ENCODE peak calls at places on chromosomes 2 and 18, in nine cellular contexts. A, Y, I, X, D, Q, B, S and N are unnamed samples.

GRCh38 chr2:3432693-3433338 is 53.3 kb downstream of the TRAPPC12 start:
- DNase-seq in A (no peak), Y (no peak), I (no peak), X (no peak), D (no peak), Q (no peak), B (no peak), S (no peak), N (no peak)

GRCh38 chr2:110991951-110992350 is 128.8 kb upstream of the BCL2L11 start:
- DNase-seq in A (no peak), Y (no peak), I (no peak), X (no peak), D (no peak), Q (no peak), B (no peak), S (no peak), N (no peak)

GRCh38 chr18:27604583-27604982 is 419.5 kb upstream of the CHST9 start:
- DNase-seq in A (peak), Y (peak), I (peak), X (no peak), D (no peak), Q (no peak), B (no peak), S (no peak), N (no peak)

GRCh38 chr2:168773719-168774521 is 28.5 kb upstream of the NOSTRIN start:
- DNase-seq in A (peak), Y (peak), I (peak), X (peak), D (no peak), Q (no peak), B (peak), S (peak), N (peak)

GRCh38 chr2:25685030-25685429 is 11.7 kb upstream of the DTNB start:
- DNase-seq in A (no peak), Y (no peak), I (no peak), X (no peak), D (no peak), Q (no peak), B (no peak), S (no peak), N (peak)

GRCh38 chr2:100840519-100840918 is 20.6 kb downstream of the NPAS2 start:
- DNase-seq in A (peak), Y (no peak), I (no peak), X (no peak), D (no peak), Q (no peak), B (no peak), S (no peak), N (no peak)

GRCh38 chr2:88698498-88699233 is 7.2 kb downstream of the RPIA start:
- DNase-seq in A (no peak), Y (no peak), I (no peak), X (no peak), D (no peak), Q (no peak), B (no peak), S (no peak), N (no peak)

GRCh38 chr18:6857305-6857704 is 127.8 kb downstream of the ARHGAP28 start:
- DNase-seq in A (no peak), Y (no peak), I (no peak), X (no peak), D (no peak), Q (no peak), B (no peak), S (no peak), N (no peak)

GRCh38 chr2:208064220-208064951 is 39.1 kb upstream of the PLEKHM3 start:
- DNase-seq in A (peak), Y (peak), I (no peak), X (no peak), D (no peak), Q (no peak), B (no peak), S (no peak), N (no peak)

GRCh38 chr2:30448308-30448707 is 1.3 kb downstream of the LCLAT1 start:
- DNase-seq in A (no peak), Y (no peak), I (no peak), X (no peak), D (no peak), Q (no peak), B (no peak), S (no peak), N (peak)

GRCh38 chr2:67923696-67924095 is 139.1 kb downstream of the C1D start:
- DNase-seq in A (peak), Y (no peak), I (peak), X (no peak), D (no peak), Q (no peak), B (no peak), S (no peak), N (no peak)

GRCh38 chr2:67489396-67489795 is 92.3 kb downstream of the ETAA1 start:
- DNase-seq in A (no peak), Y (no peak), I (no peak), X (no peak), D (no peak), Q (no peak), B (no peak), S (no peak), N (no peak)

GRCh38 chr2:134445116-134445515 is 191.2 kb downstream of the MGAT5 start:
- DNase-seq in A (no peak), Y (no peak), I (no peak), X (no peak), D (no peak), Q (no peak), B (no peak), S (no peak), N (no peak)

GRCh38 chr2:67455219-67456142 is 58.3 kb downstream of the ETAA1 start:
- DNase-seq in A (no peak), Y (no peak), I (no peak), X (no peak), D (no peak), Q (no peak), B (no peak), S (no peak), N (no peak)